ENCODE peak calls at places on chromosomes 6 and 20, in eight cellular contexts. H, W, P, E, U, B, Y and S are unnamed samples.

GRCh38 chr6:16623029-16623653 is 138.1 kb downstream of the ATXN1 start:
- DNase-seq in E (no peak), B (no peak), H (no peak), U (no peak), P (no peak), W (peak), Y (peak), S (peak)

GRCh38 chr20:31674895-31675827 is 37.4 kb downstream of the COX4I2 start:
- DNase-seq in W (peak), E (no peak), U (no peak), P (peak), H (peak), B (peak), Y (peak), S (peak)

GRCh38 chr20:44033344-44033743 is 118.7 kb downstream of the TOX2 start:
- DNase-seq in P (no peak), W (peak), H (no peak), U (no peak), E (no peak), Y (peak), B (no peak), S (peak)

GRCh38 chr6:11043961-11044711 is at the start of gene ELOVL2:
- DNase-seq in P (peak), Y (peak), E (peak), W (peak), H (peak), B (peak), U (no peak), S (peak)

GRCh38 chr6:27502508-27503435 is 29.9 kb upstream of the ZNF184 start:
- DNase-seq in Y (peak), H (peak), W (peak), E (no peak), B (peak), P (peak), U (peak), S (peak)

GRCh38 chr20:14332796-14333345 is 4.5 kb downstream of the FLRT3 start:
- DNase-seq in H (no peak), E (no peak), Y (no peak), P (no peak), U (no peak), B (no peak), W (no peak), S (no peak)

GRCh38 chr6:32635526-32636123 is 1.6 kb upstream of the HLA-DQA1 start:
- DNase-seq in Y (no peak), B (no peak), E (no peak), W (no peak), H (no peak), U (no peak), P (no peak), S (no peak)

GRCh38 chr20:23362392-23363256 is 642 bp downstream of the GZF1 start:
- DNase-seq in W (peak), U (no peak), E (no peak), Y (peak), P (peak), B (peak), H (peak), S (peak)

GRCh38 chr6:133549252-133549925 is 308.2 kb downstream of the EYA4 start:
- DNase-seq in U (no peak), B (no peak), H (no peak), W (no peak), E (no peak), P (no peak), Y (no peak), S (no peak)

GRCh38 chr20:21090738-21091120 is 15.4 kb downstream of the LINC00237 start:
- DNase-seq in E (no peak), U (no peak), W (no peak), H (no peak), B (no peak), Y (no peak), P (no peak), S (no peak)

GRCh38 chr6:84853901-84854300 is 89.5 kb upstream of the TBX18 start:
- DNase-seq in P (no peak), U (no peak), Y (no peak), B (no peak), W (no peak), H (no peak), E (no peak), S (peak)

GRCh38 chr20:8661229-8662023 is 407.5 kb upstream of the PLCB4 start:
- DNase-seq in E (no peak), H (no peak), W (no peak), B (no peak), P (no peak), Y (no peak), U (no peak), S (no peak)

GRCh38 chr20:34954905-34955231 is 738 bp downstream of the GSS start:
- DNase-seq in H (no peak), W (peak), Y (no peak), U (no peak), E (no peak), B (peak), P (peak), S (peak)

GRCh38 chr6:64034840-64035656 is 399.4 kb downstream of the PHF3 start:
- DNase-seq in Y (peak), B (peak), W (peak), U (peak), E (no peak), H (no peak), P (no peak), S (peak)

GRCh38 chr6:3620937-3621336 is 130.6 kb downstream of the PXDC1 start:
- DNase-seq in E (no peak), P (no peak), H (no peak), B (no peak), W (no peak), Y (no peak), U (no peak), S (no peak)

GRCh38 chr20:21520702-21521595 is 7.1 kb upstream of the NKX2-2 start:
- DNase-seq in Y (peak), B (no peak), H (no peak), W (no peak), E (no peak), P (no peak), U (no peak), S (no peak)

GRCh38 chr6:47714802-47715201 is 16.4 kb downstream of the ADGRF4 start:
- DNase-seq in Y (no peak), W (no peak), B (no peak), E (no peak), P (no peak), U (no peak), H (no peak), S (no peak)

GRCh38 chr20:24747015-24747712 is 201.9 kb upstream of the CST7 start:
- DNase-seq in U (no peak), B (no peak), H (no peak), Y (no peak), E (no peak), W (no peak), P (no peak), S (no peak)

GRCh38 chr6:116127771-116128493 is 2.0 kb upstream of the COL10A1 start:
- DNase-seq in W (peak), E (no peak), H (no peak), P (no peak), U (no peak), B (peak), Y (peak), S (peak)

DNA sequence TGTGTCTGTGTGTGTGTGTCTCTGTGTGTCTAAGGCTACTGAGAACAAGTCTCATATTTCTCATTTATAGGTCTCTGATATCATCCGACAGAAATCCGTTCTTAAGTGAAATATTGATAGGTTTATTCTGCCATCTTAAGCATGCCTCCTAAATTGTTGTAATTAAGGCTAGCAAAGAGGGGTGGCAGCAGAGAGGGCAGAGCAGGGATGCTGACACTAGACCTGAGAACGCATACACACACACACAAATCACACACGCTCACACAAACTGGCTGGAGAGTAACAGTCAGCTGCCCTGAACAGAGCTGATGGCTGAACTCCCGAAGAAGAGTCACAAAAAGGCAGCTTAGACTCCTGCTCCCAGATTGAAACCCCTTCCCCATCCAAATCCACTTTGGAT is 85.0 kb upstream of the LRFN2 start:
- DNase-seq in U (no peak), H (no peak), B (no peak), E (no peak), P (no peak), Y (no peak), W (no peak), S (no peak)
- TF ChIP-seq CTCF in U (no peak), H (no peak), B (no peak), E (no peak), P (peak), Y (no peak), W (no peak), S (peak)

DNA sequence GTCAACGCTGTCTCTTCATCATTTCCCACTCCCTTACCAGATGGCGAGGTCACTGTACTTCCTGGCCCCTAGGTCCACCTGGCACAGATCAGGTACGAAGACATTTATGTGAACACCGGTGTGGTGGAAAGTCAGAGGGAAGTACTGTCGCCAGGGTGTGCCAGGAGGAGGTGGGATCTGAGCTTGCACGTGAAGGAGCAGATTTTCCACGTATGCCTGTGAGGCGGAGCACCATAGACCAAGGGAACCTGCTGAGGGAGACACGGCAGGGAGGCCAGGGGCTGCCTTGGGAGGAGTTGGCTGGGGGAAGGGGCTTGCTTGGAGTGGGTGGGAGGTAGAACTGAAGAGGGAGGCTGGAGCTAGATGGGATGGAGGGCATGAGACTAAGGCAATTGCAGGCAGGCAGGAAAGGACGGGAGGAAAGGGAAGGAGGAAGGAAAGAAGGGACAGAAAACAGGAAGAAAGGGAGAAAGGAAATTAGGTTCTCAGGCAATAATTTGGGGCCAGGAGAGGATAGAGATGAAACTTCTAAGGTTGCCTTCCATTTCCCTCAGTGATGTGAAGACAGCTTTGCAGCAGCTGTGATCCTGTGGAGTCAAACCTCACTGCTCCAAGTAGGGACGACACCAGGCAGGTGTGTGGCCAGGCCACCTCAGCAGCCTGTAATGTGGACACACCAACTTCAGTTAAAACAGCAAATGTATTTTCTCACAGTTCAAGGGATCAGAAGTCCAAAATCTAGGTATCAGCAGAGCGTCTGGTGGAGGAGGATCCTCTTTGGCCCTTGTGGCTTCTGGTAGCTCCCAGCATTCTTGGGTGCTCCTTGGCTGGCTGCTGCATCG is 46.8 kb downstream of the CHMP4B start:
- DNase-seq in P (no peak), E (no peak), U (no peak), W (no peak), B (no peak), H (no peak), Y (no peak), S (no peak)
- TF ChIP-seq CTCF in P (no peak), E (no peak), U (no peak), W (no peak), B (no peak), H (no peak), Y (no peak), S (no peak)

GRCh38 chr6:129208415-129209034 is 325.6 kb downstream of the LAMA2 start:
- DNase-seq in P (no peak), W (no peak), U (no peak), Y (no peak), H (no peak), E (no peak), B (no peak), S (no peak)
- TF ChIP-seq CTCF in P (no peak), W (no peak), U (no peak), Y (no peak), H (no peak), E (no peak), B (no peak), S (no peak)

GRCh38 chr20:33933469-33933909 is 60.2 kb upstream of the RALY start:
- DNase-seq in B (peak), E (peak), U (no peak), W (peak), Y (peak), H (peak), P (peak), S (peak)
- TF ChIP-seq CTCF in B (peak), E (no peak), U (peak), W (peak), Y (peak), H (peak), P (peak), S (peak)

GRCh38 chr6:37127961-37128862 is 41.7 kb upstream of the PIM1 start:
- DNase-seq in P (no peak), U (no peak), W (peak), E (no peak), H (no peak), B (peak), Y (peak), S (peak)

GRCh38 chr6:37123957-37124729 is 45.8 kb upstream of the PIM1 start:
- DNase-seq in E (no peak), P (no peak), Y (no peak), W (no peak), U (no peak), B (no peak), H (no peak), S (no peak)

GRCh38 chr6:37126961-37127360 is 43.0 kb upstream of the PIM1 start:
- DNase-seq in E (no peak), W (no peak), Y (no peak), P (no peak), H (no peak), B (no peak), U (no peak), S (no peak)

GRCh38 chr6:37126554-37126906 is 43.4 kb upstream of the PIM1 start:
- DNase-seq in P (no peak), B (no peak), W (no peak), U (no peak), Y (no peak), H (no peak), E (no peak), S (no peak)

GRCh38 chr6:37125779-37126553 is 44.0 kb upstream of the PIM1 start:
- DNase-seq in W (no peak), P (no peak), Y (no peak), U (no peak), B (no peak), H (no peak), E (no peak), S (peak)
- TF ChIP-seq CTCF in W (no peak), P (no peak), Y (no peak), U (no peak), B (no peak), H (no peak), E (no peak), S (no peak)

GRCh38 chr6:31378062-31378720 is 21.2 kb upstream of the HLA-B start:
- DNase-seq in P (no peak), W (no peak), Y (no peak), E (no peak), H (no peak), U (no peak), B (no peak), S (no peak)

GRCh38 chr6:31375699-31376098 is 18.7 kb upstream of the HLA-B start:
- DNase-seq in B (no peak), H (no peak), Y (no peak), U (no peak), P (no peak), E (no peak), W (no peak), S (no peak)

GRCh38 chr6:31378721-31379103 is 21.7 kb upstream of the HLA-B start:
- DNase-seq in U (no peak), W (no peak), B (no peak), P (no peak), Y (no peak), E (no peak), H (no peak), S (no peak)

GRCh38 chr6:31379850-31380249 is 22.9 kb upstream of the HLA-B start:
- DNase-seq in H (no peak), U (no peak), P (no peak), W (no peak), E (no peak), Y (no peak), B (peak), S (no peak)

GRCh38 chr6:31377029-31377428 is 20.1 kb upstream of the HLA-B start:
- DNase-seq in H (no peak), W (no peak), U (no peak), B (no peak), P (no peak), Y (no peak), E (no peak), S (no peak)
- TF ChIP-seq CTCF in H (no peak), W (no peak), U (no peak), B (no peak), P (no peak), Y (no peak), E (no peak), S (no peak)

GRCh38 chr20:45545754-45546453 is 1.3 kb downstream of the EPPIN start:
- DNase-seq in P (no peak), H (no peak), W (peak), E (no peak), B (peak), Y (peak), U (peak), S (peak)

GRCh38 chr20:45547206-45547770 is at the start of gene EPPIN:
- DNase-seq in U (no peak), P (no peak), B (no peak), H (no peak), E (no peak), Y (no peak), W (no peak), S (no peak)

GRCh38 chr20:45548410-45548809 is 1.2 kb upstream of the EPPIN start:
- DNase-seq in B (no peak), Y (no peak), W (no peak), E (no peak), H (no peak), P (no peak), U (no peak), S (no peak)

GRCh38 chr20:45550765-45551164 is 3.6 kb upstream of the EPPIN start:
- DNase-seq in P (no peak), U (no peak), H (no peak), W (no peak), B (no peak), Y (no peak), E (no peak), S (no peak)

GRCh38 chr20:45545351-45545750 is 1.9 kb downstream of the EPPIN start:
- DNase-seq in U (no peak), E (no peak), W (no peak), P (no peak), B (no peak), H (no peak), Y (no peak), S (no peak)
- TF ChIP-seq CTCF in U (no peak), E (no peak), W (no peak), P (no peak), B (no peak), H (no peak), Y (no peak), S (no peak)

GRCh38 chr6:83514877-83515466 is 2.6 kb downstream of the PRSS35 start:
- DNase-seq in H (peak), W (peak), U (peak), B (peak), Y (peak), E (no peak), P (peak), S (peak)

GRCh38 chr6:83517500-83517899 is 5.2 kb downstream of the PRSS35 start:
- DNase-seq in Y (no peak), W (no peak), P (no peak), B (peak), H (no peak), U (no peak), E (no peak), S (no peak)

GRCh38 chr6:83518946-83519489 is 6.7 kb downstream of the PRSS35 start:
- DNase-seq in H (no peak), P (no peak), Y (peak), U (no peak), E (no peak), W (peak), B (peak), S (peak)
- TF ChIP-seq CTCF in H (no peak), P (no peak), Y (peak), U (peak), E (no peak), W (peak), B (peak), S (peak)

GRCh38 chr6:108250240-108250866 is 10.5 kb downstream of the SNX3 start:
- DNase-seq in W (peak), Y (peak), U (no peak), H (no peak), P (no peak), E (no peak), B (peak), S (peak)
- TF ChIP-seq CTCF in W (peak), Y (peak), U (peak), H (no peak), P (no peak), E (no peak), B (peak), S (peak)